ENCODE peak calls at places on chromosomes 4 and X, in six cellular contexts. One of them, this sample, is unnamed.

GRCh38 chr4:127425202-127425845 is 207.4 kb upstream of the INTU start:
- DNase-seq in fibroblast of lung: no peak
- DNase-seq in WERI-Rb-1: no peak
- DNase-seq in AG04450: no peak
- DNase-seq in cardiac fibroblast: no peak
- DNase-seq in left ventricle myocardium inferior: no peak
- DNase-seq in this sample: no peak

GRCh38 chr4:70969076-70969475 is 24.4 kb upstream of the DCK start:
- DNase-seq in WERI-Rb-1: no peak
- DNase-seq in left ventricle myocardium inferior: no peak
- DNase-seq in AG04450: no peak
- DNase-seq in cardiac fibroblast: no peak
- DNase-seq in fibroblast of lung: no peak
- DNase-seq in this sample: no peak

GRCh38 chrX:3262906-3263305 is 83.5 kb downstream of the MXRA5 start:
- DNase-seq in WERI-Rb-1: no peak
- DNase-seq in cardiac fibroblast: peak; percentile 77
- DNase-seq in left ventricle myocardium inferior: no peak
- DNase-seq in AG04450: peak; percentile 50
- DNase-seq in fibroblast of lung: peak; percentile 85
- DNase-seq in this sample: no peak

GRCh38 chrX:46621572-46621971 is 48.0 kb downstream of the CHST7 start:
- DNase-seq in fibroblast of lung: no peak
- DNase-seq in WERI-Rb-1: no peak
- DNase-seq in left ventricle myocardium inferior: no peak
- DNase-seq in AG04450: no peak
- DNase-seq in cardiac fibroblast: no peak
- DNase-seq in this sample: no peak

GRCh38 chr4:2269206-2269531 is 7.3 kb upstream of the MXD4 start:
- DNase-seq in AG04450: no peak
- DNase-seq in cardiac fibroblast: no peak
- DNase-seq in WERI-Rb-1: no peak
- DNase-seq in left ventricle myocardium inferior: no peak
- DNase-seq in fibroblast of lung: no peak
- DNase-seq in this sample: no peak

GRCh38 chrX:320126-320783 is 1.7 kb upstream of the GTPBP6 start:
- DNase-seq in AG04450: no peak
- DNase-seq in fibroblast of lung: peak; percentile 28
- DNase-seq in cardiac fibroblast: peak; percentile 34
- DNase-seq in WERI-Rb-1: peak; percentile 13
- DNase-seq in left ventricle myocardium inferior: peak; percentile 28
- DNase-seq in this sample: peak; percentile 43

GRCh38 chr4:8121236-8122015 is 37.2 kb downstream of the ABLIM2 start:
- DNase-seq in AG04450: no peak
- DNase-seq in WERI-Rb-1: no peak
- DNase-seq in cardiac fibroblast: no peak
- DNase-seq in left ventricle myocardium inferior: no peak
- DNase-seq in fibroblast of lung: no peak
- DNase-seq in this sample: no peak

GRCh38 chr4:24470681-24471622 is 113.4 kb downstream of the DHX15 start:
- DNase-seq in fibroblast of lung: peak; percentile 57
- DNase-seq in AG04450: no peak
- DNase-seq in WERI-Rb-1: peak; percentile 46
- DNase-seq in cardiac fibroblast: peak; percentile 54
- DNase-seq in left ventricle myocardium inferior: peak; percentile 52
- DNase-seq in this sample: peak; percentile 45

GRCh38 chr4:122673252-122673651 is 52.4 kb upstream of the IL21 start:
- DNase-seq in cardiac fibroblast: peak; percentile 33
- DNase-seq in WERI-Rb-1: no peak
- DNase-seq in AG04450: no peak
- DNase-seq in fibroblast of lung: no peak
- DNase-seq in left ventricle myocardium inferior: no peak
- DNase-seq in this sample: no peak

GRCh38 chr4:163063891-163064290 is 102.8 kb downstream of the NAF1 start:
- DNase-seq in WERI-Rb-1: no peak
- DNase-seq in fibroblast of lung: no peak
- DNase-seq in cardiac fibroblast: no peak
- DNase-seq in left ventricle myocardium inferior: no peak
- DNase-seq in AG04450: no peak
- DNase-seq in this sample: no peak

GRCh38 chr4:133801858-133802257 is 399.7 kb downstream of the PABPC4L start:
- DNase-seq in fibroblast of lung: peak; percentile 6
- DNase-seq in AG04450: no peak
- DNase-seq in left ventricle myocardium inferior: no peak
- DNase-seq in WERI-Rb-1: no peak
- DNase-seq in cardiac fibroblast: no peak
- DNase-seq in this sample: no peak

GRCh38 chr4:139641218-139641617 is 24.4 kb upstream of the MGST2 start:
- DNase-seq in left ventricle myocardium inferior: no peak
- DNase-seq in cardiac fibroblast: no peak
- DNase-seq in WERI-Rb-1: no peak
- DNase-seq in AG04450: no peak
- DNase-seq in fibroblast of lung: no peak
- DNase-seq in this sample: no peak

GRCh38 chr4:188030401-188030800 is 34.8 kb downstream of the ZFP42 start:
- DNase-seq in WERI-Rb-1: no peak
- DNase-seq in AG04450: no peak
- DNase-seq in cardiac fibroblast: no peak
- DNase-seq in fibroblast of lung: no peak
- DNase-seq in left ventricle myocardium inferior: no peak
- DNase-seq in this sample: no peak

GRCh38 chrX:39693298-39693697 is 404.5 kb downstream of the BCOR start:
- DNase-seq in AG04450: no peak
- DNase-seq in WERI-Rb-1: peak; percentile 64
- DNase-seq in left ventricle myocardium inferior: no peak
- DNase-seq in cardiac fibroblast: no peak
- DNase-seq in fibroblast of lung: no peak
- DNase-seq in this sample: no peak

GRCh38 chr4:154612472-154613414 is at the start of gene FGG:
- DNase-seq in fibroblast of lung: no peak
- DNase-seq in AG04450: no peak
- DNase-seq in cardiac fibroblast: no peak
- DNase-seq in left ventricle myocardium inferior: no peak
- DNase-seq in WERI-Rb-1: no peak
- DNase-seq in this sample: no peak

GRCh38 chr4:150501019-150501727 is 80.8 kb upstream of the MAB21L2 start:
- DNase-seq in fibroblast of lung: peak; percentile 93
- DNase-seq in cardiac fibroblast: peak; percentile 78
- DNase-seq in WERI-Rb-1: no peak
- DNase-seq in left ventricle myocardium inferior: no peak
- DNase-seq in AG04450: peak; percentile 39
- DNase-seq in this sample: no peak

GRCh38 chr4:47270226-47270888 is 193.1 kb downstream of the COMMD8 start:
- DNase-seq in fibroblast of lung: no peak
- DNase-seq in left ventricle myocardium inferior: no peak
- DNase-seq in cardiac fibroblast: no peak
- DNase-seq in AG04450: no peak
- DNase-seq in WERI-Rb-1: no peak
- DNase-seq in this sample: no peak
- H3K4me3 ChIP-seq in fibroblast of lung: no peak overlapping the region
- H3K4me3 ChIP-seq in left ventricle myocardium inferior: no peak overlapping the region
- H3K4me3 ChIP-seq in cardiac fibroblast: no peak overlapping the region
- H3K4me3 ChIP-seq in AG04450: no peak overlapping the region
- H3K4me3 ChIP-seq in WERI-Rb-1: no peak overlapping the region
- H3K4me3 ChIP-seq in this sample: no peak overlapping the region

GRCh38 chr4:168604496-168605373 is 107.9 kb downstream of the PALLD start:
- DNase-seq in WERI-Rb-1: no peak
- DNase-seq in fibroblast of lung: peak; percentile 80
- DNase-seq in cardiac fibroblast: peak; percentile 93
- DNase-seq in left ventricle myocardium inferior: no peak
- DNase-seq in AG04450: no peak
- DNase-seq in this sample: no peak
- H3K4me3 ChIP-seq in WERI-Rb-1: no peak overlapping the region
- H3K4me3 ChIP-seq in fibroblast of lung: no peak overlapping the region
- H3K4me3 ChIP-seq in cardiac fibroblast: no peak overlapping the region
- H3K4me3 ChIP-seq in left ventricle myocardium inferior: no peak overlapping the region
- H3K4me3 ChIP-seq in AG04450: no peak overlapping the region
- H3K4me3 ChIP-seq in this sample: no peak overlapping the region

GRCh38 chr4:148436512-148436911 is 5.7 kb downstream of the NR3C2 start:
- DNase-seq in fibroblast of lung: no peak
- DNase-seq in WERI-Rb-1: no peak
- DNase-seq in left ventricle myocardium inferior: no peak
- DNase-seq in AG04450: no peak
- DNase-seq in cardiac fibroblast: no peak
- DNase-seq in this sample: no peak

GRCh38 chr4:148437439-148437838 is 4.8 kb downstream of the NR3C2 start:
- DNase-seq in fibroblast of lung: no peak
- DNase-seq in AG04450: no peak
- DNase-seq in cardiac fibroblast: no peak
- DNase-seq in left ventricle myocardium inferior: no peak
- DNase-seq in WERI-Rb-1: no peak
- DNase-seq in this sample: no peak

GRCh38 chr4:148434075-148434773 is 8.0 kb downstream of the NR3C2 start:
- DNase-seq in fibroblast of lung: no peak
- DNase-seq in cardiac fibroblast: no peak
- DNase-seq in left ventricle myocardium inferior: no peak
- DNase-seq in AG04450: no peak
- DNase-seq in WERI-Rb-1: no peak
- DNase-seq in this sample: no peak

GRCh38 chr4:148438047-148438446 is 4.2 kb downstream of the NR3C2 start:
- DNase-seq in AG04450: no peak
- DNase-seq in fibroblast of lung: no peak
- DNase-seq in cardiac fibroblast: no peak
- DNase-seq in left ventricle myocardium inferior: no peak
- DNase-seq in WERI-Rb-1: no peak
- DNase-seq in this sample: no peak

DNA sequence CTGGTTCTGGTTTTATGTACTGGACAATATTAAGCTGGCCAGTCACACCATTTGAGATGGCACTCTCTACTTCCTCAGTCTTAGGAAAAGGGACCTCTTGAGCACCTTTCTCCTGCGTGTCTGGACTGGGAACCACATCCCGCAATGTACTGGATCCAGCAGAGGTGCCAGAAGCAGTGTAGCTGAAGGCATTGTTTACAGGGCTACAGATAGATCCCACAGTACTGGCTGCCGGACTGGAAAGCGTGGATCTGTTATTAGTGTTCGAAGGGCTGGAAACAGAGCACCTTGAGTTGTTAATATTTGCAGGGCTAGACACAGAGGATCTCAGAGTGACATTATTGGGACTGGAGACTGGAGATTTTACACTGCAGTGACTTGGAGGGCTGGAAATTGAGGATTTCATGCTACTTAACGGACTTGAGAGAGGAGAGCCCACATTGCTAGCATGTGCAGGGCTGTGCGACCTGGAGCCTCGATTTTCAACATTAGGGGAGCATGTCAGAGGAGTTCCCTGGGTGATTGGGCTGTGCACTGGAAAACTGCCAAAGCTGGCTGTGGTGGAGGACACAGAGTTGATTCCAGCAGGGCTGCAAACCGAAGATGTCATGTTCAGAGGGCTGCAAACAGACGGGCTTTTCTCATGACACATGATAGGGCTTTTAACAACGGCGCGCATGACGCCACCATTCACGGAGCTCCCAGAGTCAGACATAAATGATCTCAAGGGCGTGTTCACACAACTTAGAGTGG is 6.4 kb downstream of the NR3C2 start:
- DNase-seq in fibroblast of lung: no peak
- DNase-seq in left ventricle myocardium inferior: peak; percentile 26
- DNase-seq in WERI-Rb-1: no peak
- DNase-seq in cardiac fibroblast: no peak
- DNase-seq in AG04450: no peak
- DNase-seq in this sample: no peak
- H3K4me3 ChIP-seq in fibroblast of lung: no peak overlapping the region
- H3K4me3 ChIP-seq in left ventricle myocardium inferior: peak overlapping the region; percentile 19
- H3K4me3 ChIP-seq in WERI-Rb-1: no peak overlapping the region
- H3K4me3 ChIP-seq in cardiac fibroblast: no peak overlapping the region
- H3K4me3 ChIP-seq in AG04450: no peak overlapping the region
- H3K4me3 ChIP-seq in this sample: no peak overlapping the region

GRCh38 chrX:75155830-75156525 is at the start of gene ABCB7:
- DNase-seq in WERI-Rb-1: peak; percentile 66
- DNase-seq in AG04450: peak; percentile 39
- DNase-seq in cardiac fibroblast: peak; percentile 81
- DNase-seq in fibroblast of lung: peak; percentile 83
- DNase-seq in left ventricle myocardium inferior: peak; percentile 32
- DNase-seq in this sample: peak; percentile 56

GRCh38 chrX:75155454-75155829 is 641 bp downstream of the ABCB7 start:
- DNase-seq in AG04450: no peak
- DNase-seq in WERI-Rb-1: no peak
- DNase-seq in cardiac fibroblast: no peak
- DNase-seq in left ventricle myocardium inferior: no peak
- DNase-seq in fibroblast of lung: peak; percentile 1
- DNase-seq in this sample: no peak

GRCh38 chrX:75154871-75155270 is 1.2 kb downstream of the ABCB7 start:
- DNase-seq in left ventricle myocardium inferior: no peak
- DNase-seq in cardiac fibroblast: no peak
- DNase-seq in AG04450: no peak
- DNase-seq in fibroblast of lung: no peak
- DNase-seq in WERI-Rb-1: no peak
- DNase-seq in this sample: no peak

GRCh38 chrX:75158054-75158453 is 2.0 kb upstream of the ABCB7 start:
- DNase-seq in left ventricle myocardium inferior: no peak
- DNase-seq in cardiac fibroblast: no peak
- DNase-seq in AG04450: no peak
- DNase-seq in WERI-Rb-1: no peak
- DNase-seq in fibroblast of lung: no peak
- DNase-seq in this sample: no peak

GRCh38 chrX:75156537-75156945 is 458 bp upstream of the ABCB7 start:
- DNase-seq in fibroblast of lung: peak; percentile 50
- DNase-seq in cardiac fibroblast: peak; percentile 63
- DNase-seq in WERI-Rb-1: no peak
- DNase-seq in AG04450: no peak
- DNase-seq in left ventricle myocardium inferior: no peak
- DNase-seq in this sample: no peak
- H3K4me3 ChIP-seq in fibroblast of lung: peak overlapping the region; percentile 69
- H3K4me3 ChIP-seq in cardiac fibroblast: peak overlapping the region; percentile 65
- H3K4me3 ChIP-seq in WERI-Rb-1: peak overlapping the region; percentile 64
- H3K4me3 ChIP-seq in AG04450: peak overlapping the region; percentile 83
- H3K4me3 ChIP-seq in left ventricle myocardium inferior: peak overlapping the region; percentile 77
- H3K4me3 ChIP-seq in this sample: peak overlapping the region; percentile 70

GRCh38 chr4:143389543-143390195 is 53.0 kb downstream of the GAB1 start:
- DNase-seq in AG04450: no peak
- DNase-seq in cardiac fibroblast: peak; percentile 36
- DNase-seq in WERI-Rb-1: no peak
- DNase-seq in fibroblast of lung: peak; percentile 55
- DNase-seq in left ventricle myocardium inferior: no peak
- DNase-seq in this sample: no peak
- H3K4me3 ChIP-seq in AG04450: no peak overlapping the region
- H3K4me3 ChIP-seq in cardiac fibroblast: no peak overlapping the region
- H3K4me3 ChIP-seq in WERI-Rb-1: no peak overlapping the region
- H3K4me3 ChIP-seq in fibroblast of lung: no peak overlapping the region
- H3K4me3 ChIP-seq in left ventricle myocardium inferior: no peak overlapping the region
- H3K4me3 ChIP-seq in this sample: no peak overlapping the region

GRCh38 chrX:44889824-44890223 is 16.8 kb downstream of the KDM6A start:
- DNase-seq in cardiac fibroblast: no peak
- DNase-seq in WERI-Rb-1: no peak
- DNase-seq in AG04450: no peak
- DNase-seq in fibroblast of lung: no peak
- DNase-seq in left ventricle myocardium inferior: no peak
- DNase-seq in this sample: no peak
- H3K4me3 ChIP-seq in cardiac fibroblast: no peak overlapping the region
- H3K4me3 ChIP-seq in WERI-Rb-1: no peak overlapping the region
- H3K4me3 ChIP-seq in AG04450: no peak overlapping the region
- H3K4me3 ChIP-seq in fibroblast of lung: no peak overlapping the region
- H3K4me3 ChIP-seq in left ventricle myocardium inferior: no peak overlapping the region
- H3K4me3 ChIP-seq in this sample: no peak overlapping the region

This sample was measured in lower lobe of right lung.